ENCODE peak calls at places on chromosomes 3 and 15, in eight cellular contexts. S, E, J, F, T, G, H and K are unnamed samples.

GRCh38 chr3:62951037-62951613 is 75.9 kb upstream of the CADPS start:
- DNase-seq in S (no peak), E (no peak), J (no peak), F (no peak), T (no peak), G (no peak), H (no peak), K (no peak)

GRCh38 chr3:27228805-27229204 is 140.4 kb downstream of the NEK10 start:
- DNase-seq in S (no peak), E (no peak), J (no peak), F (no peak), T (no peak), G (no peak), H (no peak), K (no peak)

GRCh38 chr3:129908417-129908816 is 14.9 kb upstream of the TMCC1 start:
- DNase-seq in S (no peak), E (no peak), J (no peak), F (no peak), T (no peak), G (no peak), H (peak), K (no peak)

GRCh38 chr15:25251700-25252390 is 187.0 kb downstream of the UBE3A start:
- DNase-seq in S (no peak), E (no peak), J (no peak), F (peak), T (no peak), G (peak), H (no peak), K (no peak)

GRCh38 chr15:39447881-39448280 is 133.0 kb upstream of the THBS1 start:
- DNase-seq in S (no peak), E (no peak), J (no peak), F (no peak), T (no peak), G (no peak), H (no peak), K (no peak)

GRCh38 chr3:29271501-29271900 is 9.4 kb upstream of the RBMS3 start:
- DNase-seq in S (no peak), E (no peak), J (no peak), F (no peak), T (no peak), G (no peak), H (no peak), K (no peak)

GRCh38 chr3:179716811-179717210 is 64.0 kb downstream of the USP13 start:
- DNase-seq in S (peak), E (no peak), J (no peak), F (no peak), T (peak), G (no peak), H (no peak), K (no peak)

GRCh38 chr15:70563561-70564095 is 199.7 kb downstream of the UACA start:
- DNase-seq in S (no peak), E (no peak), J (no peak), F (peak), T (no peak), G (no peak), H (no peak), K (no peak)

GRCh38 chr3:30694668-30695067 is 88.3 kb downstream of the TGFBR2 start:
- DNase-seq in S (no peak), E (no peak), J (no peak), F (no peak), T (no peak), G (no peak), H (no peak), K (no peak)

GRCh38 chr3:31472479-31473390 is 60.0 kb upstream of the STT3B start:
- DNase-seq in S (peak), E (no peak), J (no peak), F (no peak), T (peak), G (no peak), H (no peak), K (no peak)

GRCh38 chr3:140420621-140421357 is 257.1 kb upstream of the TRIM42 start:
- DNase-seq in S (peak), E (peak), J (no peak), F (no peak), T (peak), G (no peak), H (no peak), K (peak)

GRCh38 chr3:124599147-124599765 is 131.0 kb upstream of the UMPS start:
- DNase-seq in S (no peak), E (no peak), J (peak), F (no peak), T (no peak), G (no peak), H (no peak), K (peak)

GRCh38 chr3:32956750-32957570 is 5.5 kb downstream of the CCR4 start:
- DNase-seq in S (no peak), E (no peak), J (no peak), F (peak), T (peak), G (no peak), H (no peak), K (no peak)

GRCh38 chr3:18679226-18679625 is 254.1 kb upstream of the SATB1 start:
- DNase-seq in S (no peak), E (no peak), J (no peak), F (no peak), T (no peak), G (no peak), H (no peak), K (no peak)

GRCh38 chr15:65171428-65171827 is 13.7 kb downstream of the CLPX start:
- DNase-seq in S (no peak), E (no peak), J (no peak), F (no peak), T (peak), G (no peak), H (peak), K (no peak)

GRCh38 chr3:129393271-129393670 is 35.2 kb downstream of the EFCAB12 start:
- DNase-seq in S (no peak), E (no peak), J (no peak), F (no peak), T (no peak), G (no peak), H (no peak), K (no peak)

GRCh38 chr15:73928971-73929627 is 2.8 kb downstream of the LOXL1 start:
- DNase-seq in S (no peak), E (no peak), J (no peak), F (no peak), T (no peak), G (no peak), H (no peak), K (no peak)

GRCh38 chr3:64267774-64268604 is 42.7 kb upstream of the PRICKLE2 start:
- DNase-seq in S (peak), E (no peak), J (peak), F (no peak), T (peak), G (peak), H (no peak), K (peak)

GRCh38 chr3:62414786-62415185 is 41.4 kb upstream of the FEZF2 start:
- DNase-seq in S (no peak), E (no peak), J (peak), F (no peak), T (no peak), G (no peak), H (no peak), K (no peak)

GRCh38 chr3:88219138-88219792 is 69.5 kb downstream of the C3orf38 start:
- DNase-seq in S (peak), E (peak), J (peak), F (no peak), T (peak), G (no peak), H (peak), K (peak)

GRCh38 chr15:51483520-51483919 is 139.1 kb downstream of the DMXL2 start:
- DNase-seq in S (no peak), E (no peak), J (no peak), F (no peak), T (no peak), G (no peak), H (no peak), K (no peak)

GRCh38 chr15:79644091-79644490 is 212.0 kb downstream of the MINAR1 start:
- DNase-seq in S (peak), E (peak), J (no peak), F (no peak), T (peak), G (no peak), H (no peak), K (no peak)

GRCh38 chr15:91782221-91782620 is 71.3 kb upstream of the SLCO3A1 start:
- DNase-seq in S (no peak), E (no peak), J (peak), F (no peak), T (no peak), G (no peak), H (no peak), K (no peak)

GRCh38 chr15:100787567-100787941 is 92.1 kb upstream of the ALDH1A3 start:
- DNase-seq in S (no peak), E (no peak), J (no peak), F (peak), T (no peak), G (no peak), H (no peak), K (no peak)

GRCh38 chr15:55586808-55587207 is 1.3 kb downstream of the PYGO1 start:
- DNase-seq in S (no peak), E (no peak), J (no peak), F (no peak), T (peak), G (no peak), H (no peak), K (no peak)

GRCh38 chr3:59451800-59452741 is 402.2 kb upstream of the CFAP20DC start:
- DNase-seq in S (no peak), E (no peak), J (no peak), F (no peak), T (no peak), G (no peak), H (no peak), K (no peak)

GRCh38 chr3:38151667-38152265 is 13.3 kb downstream of the MYD88 start:
- DNase-seq in S (no peak), E (no peak), J (no peak), F (no peak), T (no peak), G (no peak), H (no peak), K (no peak)

GRCh38 chr3:13268961-13269391 is 151.1 kb downstream of the NUP210 start:
- DNase-seq in S (no peak), E (no peak), J (no peak), F (no peak), T (no peak), G (no peak), H (no peak), K (no peak)

GRCh38 chr3:120678984-120679383 is 3.1 kb downstream of the HGD start:
- DNase-seq in S (no peak), E (no peak), J (peak), F (no peak), T (no peak), G (no peak), H (no peak), K (no peak)

GRCh38 chr3:64936570-64936969 is 248.8 kb upstream of the ADAMTS9 start:
- DNase-seq in S (no peak), E (no peak), J (no peak), F (no peak), T (no peak), G (no peak), H (no peak), K (no peak)

GRCh38 chr3:114226313-114226712 is 11.1 kb downstream of the ZNF80 start:
- DNase-seq in S (no peak), E (no peak), J (no peak), F (no peak), T (no peak), G (no peak), H (no peak), K (no peak)

GRCh38 chr15:98804057-98804380 is 155.7 kb downstream of the IGF1R start:
- DNase-seq in S (no peak), E (no peak), J (no peak), F (no peak), T (peak), G (no peak), H (no peak), K (no peak)

GRCh38 chr15:84911879-84912660 is 27.6 kb downstream of the SLC28A1 start:
- DNase-seq in S (peak), E (peak), J (no peak), F (no peak), T (peak), G (peak), H (peak), K (no peak)

GRCh38 chr3:152234657-152235375 is 33.9 kb upstream of the MBNL1 start:
- DNase-seq in S (no peak), E (no peak), J (peak), F (no peak), T (no peak), G (no peak), H (no peak), K (no peak)

GRCh38 chr3:52533623-52534280 is at the start of gene NT5DC2:
- DNase-seq in S (peak), E (peak), J (peak), F (peak), T (peak), G (peak), H (peak), K (peak)

GRCh38 chr3:27824312-27825200 is 102.4 kb upstream of the EOMES start:
- DNase-seq in S (no peak), E (no peak), J (no peak), F (no peak), T (no peak), G (no peak), H (no peak), K (no peak)